ENCODE peak calls at places on chromosome 13, in eight cellular contexts. B is breast epithelium, F is ovary, V is GM12892, P is upper lobe of left lung, O is IMR-90, Z is spleen, E is Peyer's patch. C is an unnamed sample.

GRCh38 chr13:112057736-112058518 is 9.0 kb upstream of the SOX1 start:
- DNase-seq in B (no peak), F (no peak), V (no peak), P (peak), O (no peak), Z (peak), E (no peak), C (peak)

GRCh38 chr13:31166591-31166990 is 4.9 kb upstream of the HSPH1 start:
- DNase-seq in B (no peak), F (no peak), V (no peak), P (no peak), O (peak), Z (no peak), E (no peak), C (no peak)

GRCh38 chr13:32624441-32624840 is 38.2 kb downstream of the PDS5B start:
- DNase-seq in B (no peak), F (no peak), V (no peak), P (no peak), O (peak), Z (no peak), E (no peak), C (no peak)

GRCh38 chr13:110337287-110337686 is 30.2 kb downstream of the COL4A2 start:
- DNase-seq in B (no peak), F (no peak), V (no peak), P (no peak), O (no peak), Z (peak), E (no peak), C (no peak)

GRCh38 chr13:85520445-85520844 is 278.8 kb downstream of the SLITRK6 start:
- DNase-seq in B (no peak), F (no peak), V (no peak), P (no peak), O (peak), Z (no peak), E (no peak), C (no peak)

GRCh38 chr13:42991892-42992584 is at the start of gene EPSTI1:
- DNase-seq in B (peak), F (peak), V (peak), P (peak), O (peak), Z (peak), E (peak), C (peak)

GRCh38 chr13:23610187-23610576 is 40.0 kb downstream of the TNFRSF19 start:
- DNase-seq in B (no peak), F (no peak), V (no peak), P (no peak), O (peak), Z (no peak), E (no peak), C (peak)

GRCh38 chr13:93145199-93145598 is 81.4 kb upstream of the GPC6 start:
- DNase-seq in B (no peak), F (no peak), V (no peak), P (no peak), O (no peak), Z (no peak), E (no peak), C (no peak)

DNA sequence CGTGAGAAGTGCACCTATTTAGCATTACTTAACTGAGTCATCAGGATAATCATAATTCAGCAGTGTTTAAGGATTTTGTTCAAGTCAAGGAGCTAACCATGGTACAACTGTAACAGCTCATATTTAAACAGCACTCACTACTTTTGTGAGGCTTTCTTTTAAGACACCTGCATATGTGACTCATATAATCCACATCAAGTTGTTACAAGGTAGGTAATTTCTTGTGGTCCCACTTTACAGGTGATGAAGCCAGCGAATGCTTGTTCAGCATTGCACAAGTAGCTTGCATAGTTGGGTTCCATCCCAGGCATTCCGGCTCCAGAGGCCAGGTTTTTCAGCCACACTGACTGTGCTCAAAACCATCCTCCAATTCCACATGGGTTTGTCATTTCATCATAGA is 569.2 kb downstream of the MYO16 start:
- DNase-seq in B (no peak), F (no peak), V (no peak), P (no peak), O (peak), Z (no peak), E (no peak), C (no peak)
- TF ChIP-seq POLR2A in B (no peak), F (no peak), V (no peak), P (no peak), O (no peak), Z (no peak), E (no peak), C (no peak)

GRCh38 chr13:57631607-57632275 is at the start of gene PCDH17:
- DNase-seq in B (peak), F (no peak), V (no peak), P (peak), O (no peak), Z (peak), E (no peak), C (peak)

GRCh38 chr13:57629391-57629804 is 2.1 kb upstream of the PCDH17 start:
- DNase-seq in B (peak), F (no peak), V (no peak), P (peak), O (no peak), Z (peak), E (no peak), C (no peak)

GRCh38 chr13:57627663-57628062 is 3.9 kb upstream of the PCDH17 start:
- DNase-seq in B (no peak), F (no peak), V (no peak), P (no peak), O (peak), Z (no peak), E (no peak), C (peak)

GRCh38 chr13:57630661-57631606 is 610 bp upstream of the PCDH17 start:
- DNase-seq in B (no peak), F (no peak), V (no peak), P (peak), O (no peak), Z (no peak), E (no peak), C (no peak)

GRCh38 chr13:57629821-57630235 is 1.7 kb upstream of the PCDH17 start:
- DNase-seq in B (peak), F (peak), V (no peak), P (peak), O (peak), Z (peak), E (peak), C (peak)
- TF ChIP-seq POLR2A in B (no peak), F (no peak), V (no peak), P (peak), O (peak), Z (peak), E (no peak), C (no peak)

GRCh38 chr13:98976338-98976737 is 1.5 kb downstream of the DOCK9 start:
- DNase-seq in B (no peak), F (no peak), V (no peak), P (no peak), O (peak), Z (no peak), E (no peak), C (no peak)

GRCh38 chr13:98979012-98979411 is 1.1 kb upstream of the DOCK9 start:
- DNase-seq in B (no peak), F (no peak), V (no peak), P (no peak), O (no peak), Z (no peak), E (no peak), C (no peak)

GRCh38 chr13:98976941-98977340 is 923 bp downstream of the DOCK9 start:
- DNase-seq in B (no peak), F (no peak), V (no peak), P (no peak), O (peak), Z (no peak), E (no peak), C (no peak)

GRCh38 chr13:98978280-98978679 is 416 bp upstream of the DOCK9 start:
- DNase-seq in B (no peak), F (no peak), V (no peak), P (no peak), O (peak), Z (no peak), E (no peak), C (no peak)

GRCh38 chr13:98977568-98978270 is at the start of gene DOCK9:
- DNase-seq in B (peak), F (peak), V (no peak), P (peak), O (peak), Z (no peak), E (no peak), C (no peak)
- TF ChIP-seq POLR2A in B (no peak), F (no peak), V (no peak), P (peak), O (no peak), Z (no peak), E (no peak), C (no peak)

DNA sequence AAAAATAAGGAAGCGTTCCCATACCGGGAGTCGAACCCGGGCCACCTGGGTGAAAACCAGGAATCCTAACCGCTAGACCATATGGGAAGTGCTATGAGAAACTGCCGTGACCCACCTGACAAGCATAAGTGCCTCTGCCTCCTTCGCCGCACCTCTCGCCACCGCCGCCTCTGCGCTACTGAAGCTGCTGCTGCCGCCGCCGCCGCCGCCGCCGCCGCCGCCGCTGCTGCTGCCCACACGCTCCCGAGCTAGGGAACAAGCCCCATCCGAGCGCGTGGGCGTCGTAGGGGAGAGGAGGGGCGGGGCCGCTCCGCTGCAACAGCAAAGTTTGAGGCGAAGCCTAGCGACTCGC is 610 bp upstream of the WBP4 start:
- DNase-seq in B (peak), F (peak), V (peak), P (peak), O (no peak), Z (peak), E (peak), C (peak)
- TF ChIP-seq POLR2A in B (no peak), F (no peak), V (no peak), P (no peak), O (peak), Z (no peak), E (no peak), C (no peak)

GRCh38 chr13:49110122-49110831 is 109.9 kb upstream of the MLNR start:
- DNase-seq in B (peak), F (peak), V (peak), P (no peak), O (peak), Z (peak), E (peak), C (peak)
- TF ChIP-seq POLR2A in B (no peak), F (no peak), V (no peak), P (no peak), O (no peak), Z (no peak), E (no peak), C (peak)

DNA sequence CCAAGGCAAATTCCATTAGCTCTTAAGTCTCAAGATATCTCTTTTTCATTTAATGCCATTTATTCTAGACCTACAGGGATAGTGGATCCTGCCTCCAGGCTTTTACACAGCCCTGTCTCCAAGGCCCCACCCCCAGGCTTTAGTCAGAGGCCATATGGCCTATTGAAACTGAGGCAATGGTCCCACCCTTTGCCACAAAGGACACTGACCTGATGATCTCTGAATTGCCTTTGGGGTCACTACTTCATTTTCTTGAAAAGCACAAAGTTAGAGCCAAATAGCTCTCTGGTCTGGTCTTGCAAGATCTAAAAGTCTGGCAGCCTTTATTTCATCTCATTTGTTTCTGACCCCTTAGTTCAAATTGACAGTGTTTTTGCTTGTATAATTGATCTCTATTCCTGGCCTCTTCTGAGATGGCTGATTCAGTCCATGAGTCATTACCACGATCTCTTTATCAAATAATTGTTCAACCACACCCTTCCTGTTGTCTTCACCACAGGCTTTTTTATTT is 209.8 kb downstream of the FGF14 start:
- DNase-seq in B (no peak), F (no peak), V (no peak), P (no peak), O (peak), Z (no peak), E (no peak), C (no peak)
- TF ChIP-seq POLR2A in B (no peak), F (no peak), V (no peak), P (no peak), O (no peak), Z (no peak), E (no peak), C (no peak)

GRCh38 chr13:45133396-45134118 is 13.2 kb downstream of the GTF2F2 start:
- DNase-seq in B (no peak), F (no peak), V (no peak), P (no peak), O (no peak), Z (no peak), E (no peak), C (peak)
- TF ChIP-seq POLR2A in B (no peak), F (no peak), V (no peak), P (no peak), O (no peak), Z (no peak), E (no peak), C (no peak)

GRCh38 chr13:103812558-103812957 is 746.3 kb upstream of the SLC10A2 start:
- DNase-seq in B (no peak), F (no peak), V (no peak), P (no peak), O (no peak), Z (no peak), E (no peak), C (no peak)
- TF ChIP-seq POLR2A in B (no peak), F (no peak), V (no peak), P (no peak), O (no peak), Z (no peak), E (no peak), C (no peak)

C was measured in erythroblast.